ENCODE peak calls at places on chromosomes 6 and 20, in ten cellular contexts. G is lower leg skin; N is LHCN-M2; R is brain microvascular endothelial cell; X is activated CD4-positive, CD25-positive, alpha-beta regulatory T cell treated with anti-CD3 and anti-CD28 coated beads, Interleukin-2, amount 50 U/mL, for 16 hours; V is M059J; A is stimulated activated CD4-positive, alpha-beta T cell treated with anti-CD3 and anti-CD28 coated beads, Interleukin-1b, Interleukin-23, amount 100 ng/mL, for 48 hours; C is GM04504; B is Kasumi-1; Q is activated gamma-delta T cell treated with anti-CD3 and anti-CD28 coated beads, Interleukin-2, amount 50 U/mL, for 16 hours. K is an unnamed sample.

GRCh38 chr6:72944660-72945059 is 280.6 kb downstream of the KHDC1L start:
- DNase-seq in G (no peak), N (no peak), R (no peak), X (no peak), V (no peak), A (no peak), C (no peak), B (no peak), Q (no peak), K (no peak)

GRCh38 chr6:158654498-158654897 is 4.6 kb downstream of the SYTL3 start:
- DNase-seq in G (peak; percentile 58), N (peak; percentile 93), R (peak; percentile 71), X (no peak), V (peak; percentile 96), A (no peak), C (peak; percentile 92), B (no peak), Q (no peak), K (peak; percentile 70)

GRCh38 chr20:44187054-44187762 is at the start of gene JPH2:
- DNase-seq in G (peak; percentile 33), N (peak; percentile 86), R (peak; percentile 24), X (no peak), V (peak; percentile 100), A (no peak), C (peak; percentile 80), B (no peak), Q (no peak), K (peak; percentile 81)

GRCh38 chr6:111482959-111483735 is at the start of gene REV3L:
- DNase-seq in G (peak; percentile 89), N (peak; percentile 92), R (peak; percentile 84), X (peak; percentile 73), V (peak; percentile 94), A (peak; percentile 91), C (peak; percentile 70), B (peak; percentile 71), Q (peak; percentile 80), K (peak; percentile 70)

GRCh38 chr6:158232445-158233213 is 64.5 kb downstream of the GTF2H5 start:
- DNase-seq in G (peak; percentile 58), N (peak; percentile 79), R (peak; percentile 54), X (no peak), V (peak; percentile 79), A (peak; percentile 40), C (peak; percentile 33), B (peak; percentile 19), Q (peak; percentile 25), K (peak; percentile 52)

GRCh38 chr20:61850457-61850856 is 215.2 kb downstream of the TAF4 start:
- DNase-seq in G (no peak), N (no peak), R (no peak), X (no peak), V (no peak), A (no peak), C (no peak), B (no peak), Q (no peak), K (no peak)

GRCh38 chr20:48198951-48199431 is 413.7 kb upstream of the SULF2 start:
- DNase-seq in G (peak; percentile 28), N (no peak), R (no peak), X (no peak), V (peak; percentile 32), A (no peak), C (peak; percentile 91), B (no peak), Q (no peak), K (no peak)

GRCh38 chr6:39980839-39981580 is 46.7 kb upstream of the MOCS1 start:
- DNase-seq in G (peak; percentile 33), N (peak; percentile 42), R (peak; percentile 51), X (no peak), V (peak; percentile 58), A (no peak), C (peak; percentile 16), B (peak; percentile 22), Q (no peak), K (peak; percentile 6)

GRCh38 chr20:62206388-62206775 is 13.7 kb downstream of the HRH3 start:
- DNase-seq in G (no peak), N (no peak), R (no peak), X (no peak), V (no peak), A (no peak), C (no peak), B (no peak), Q (no peak), K (no peak)

GRCh38 chr20:6053776-6054688 is at the start of gene LRRN4:
- DNase-seq in G (no peak), N (peak; percentile 35), R (no peak), X (no peak), V (peak; percentile 91), A (no peak), C (no peak), B (no peak), Q (no peak), K (peak; percentile 80)